ENCODE peak calls at places on chromosomes 11 and 22, in nine cellular contexts. N is A549, P is spleen, V is transverse colon, K is Peyer's patch, M is HCT116, Y is H1, G is IMR-90, B is body of pancreas. W is an unnamed sample.
A peak's percentile ranks its signal among the peaks of the same experiment; 100 is the strongest.

GRCh38 chr11:9263840-9264380 is 1.2 kb downstream of the DENND5A start:
- DNase-seq in Y (no peak), B (no peak), P (no peak), M (no peak), G (peak; percentile 30), K (no peak), V (no peak), N (peak; percentile 22), W (no peak)

GRCh38 chr11:32033491-32033890 is 57.4 kb upstream of the RCN1 start:
- DNase-seq in M (no peak), N (no peak), Y (no peak), V (no peak), P (no peak), K (no peak), B (no peak), G (peak; percentile 23), W (no peak)

GRCh38 chr22:21447694-21448402 is 19.3 kb upstream of the TMEM191C start:
- DNase-seq in V (no peak), M (no peak), P (peak; percentile 55), B (peak; percentile 83), N (peak; percentile 30), Y (no peak), G (no peak), K (no peak), W (no peak)

GRCh38 chr22:20918663-20919220 is 1.5 kb downstream of the CRKL start:
- DNase-seq in N (no peak), P (peak; percentile 51), G (no peak), V (no peak), B (no peak), K (no peak), Y (no peak), M (no peak), W (no peak)

GRCh38 chr11:76209956-76210885 is 3.9 kb upstream of the WNT11 start:
- DNase-seq in N (peak; percentile 52), P (peak; percentile 80), Y (no peak), K (peak; percentile 70), G (peak; percentile 74), M (no peak), V (peak; percentile 69), B (peak; percentile 72), W (no peak)

GRCh38 chr11:75467311-75467710 is 34.3 kb upstream of the KLHL35 start:
- DNase-seq in M (no peak), V (no peak), P (peak; percentile 70), N (no peak), G (no peak), Y (no peak), B (no peak), K (no peak), W (no peak)

GRCh38 chr11:78870655-78871054 is 296.0 kb upstream of the NARS2 start:
- DNase-seq in N (no peak), K (no peak), G (no peak), P (no peak), Y (no peak), M (no peak), V (no peak), B (no peak), W (no peak)

GRCh38 chr11:72856065-72856464 is 41.9 kb downstream of the ATG16L2 start:
- DNase-seq in Y (no peak), K (no peak), M (no peak), B (no peak), G (no peak), N (no peak), P (no peak), V (no peak), W (no peak)

GRCh38 chr11:17827006-17827405 is 92.4 kb downstream of the KCNC1 start:
- DNase-seq in M (no peak), Y (no peak), G (no peak), V (no peak), K (no peak), P (no peak), B (no peak), N (peak; percentile 12), W (no peak)

GRCh38 chr11:46378811-46379482 is 2.5 kb upstream of the MDK start:
- DNase-seq in P (peak; percentile 75), V (no peak), Y (no peak), B (no peak), K (no peak), G (no peak), N (no peak), M (no peak), W (no peak)

DNA sequence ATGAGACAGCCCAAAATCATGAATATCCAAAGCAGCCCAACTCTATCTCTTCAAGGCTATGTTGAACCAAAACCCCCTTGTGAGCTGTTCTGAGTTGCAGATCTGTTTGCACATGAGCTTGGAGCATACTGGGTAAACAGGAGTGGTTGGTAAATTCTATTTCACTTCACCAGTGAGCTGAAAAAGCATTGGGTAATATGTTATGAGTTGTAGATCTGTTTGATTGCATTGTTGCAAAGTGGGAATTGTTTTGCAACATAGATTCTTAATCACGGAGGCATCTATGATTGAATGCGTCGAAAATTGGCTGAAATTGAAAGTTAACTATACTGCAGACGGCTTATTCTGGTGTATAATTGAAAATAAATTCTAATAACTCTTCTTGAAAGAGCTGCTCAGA is 263.6 kb downstream of the NTM start:
- DNase-seq in M (no peak), N (no peak), B (no peak), Y (no peak), G (no peak), K (no peak), P (no peak), V (no peak), W (no peak)
- TF ChIP-seq POLR2A in M (no peak), N (no peak), B (no peak), Y (no peak), G (no peak), K (no peak), P (no peak), V (no peak), W (no peak)

GRCh38 chr22:45550891-45551290 is 48.2 kb downstream of the FBLN1 start:
- DNase-seq in N (no peak), G (no peak), B (no peak), K (peak; percentile 13), Y (no peak), V (no peak), M (no peak), P (no peak), W (no peak)
- H3K4me1 ChIP-seq in N (peaks cover 44% of the 10 kb centered on the region), G (peaks cover 44% of the 10 kb centered on the region), B (peaks cover 16% of the 10 kb centered on the region), K (no peaks in the 10 kb centered on the region), Y (no peaks in the 10 kb centered on the region), V (peaks cover 43% of the 10 kb centered on the region), M (peaks cover 35% of the 10 kb centered on the region), P (peaks cover 42% of the 10 kb centered on the region), W (peaks cover 58% of the 10 kb centered on the region)

GRCh38 chr11:67463680-67464410 is 5.2 kb downstream of the TMEM134 start:
- DNase-seq in Y (no peak), K (peak; percentile 91), N (peak; percentile 90), G (no peak), P (peak; percentile 92), B (peak; percentile 71), M (peak; percentile 73), V (peak; percentile 69), W (no peak)
- H3K4me3 ChIP-seq in Y (no peak overlapping the region), K (peak overlapping the region; percentile 70), N (peak overlapping the region; percentile 73), G (no peak overlapping the region), P (peak overlapping the region; percentile 57), B (no peak overlapping the region), M (peak overlapping the region; percentile 96), V (peak overlapping the region; percentile 31), W (peak overlapping the region; percentile 47)

DNA sequence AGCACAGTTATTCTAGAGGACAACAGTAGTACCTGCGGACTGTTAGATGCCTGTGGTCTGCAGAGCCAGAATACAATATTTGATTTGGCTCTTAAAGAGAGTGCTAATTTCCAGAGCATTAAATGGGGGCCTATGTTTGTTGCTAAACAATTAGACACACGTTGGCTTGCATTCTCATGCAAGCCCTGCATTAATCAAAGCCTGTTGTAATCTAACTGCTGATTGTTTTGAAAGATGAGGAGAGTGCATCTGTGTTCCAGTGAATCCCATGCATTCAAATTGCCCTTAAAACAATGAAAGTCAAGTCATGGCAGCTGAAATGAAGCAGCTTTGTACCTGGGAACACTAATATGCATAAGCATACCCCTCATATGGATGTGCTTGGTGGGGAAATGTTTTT is 419.4 kb downstream of the DYNC2H1 start:
- DNase-seq in M (no peak), V (no peak), Y (no peak), B (no peak), N (no peak), P (no peak), K (no peak), G (no peak), W (no peak)
- TF ChIP-seq POLR2A in M (no peak), V (no peak), Y (no peak), B (no peak), N (no peak), P (no peak), K (no peak), G (no peak), W (no peak)

GRCh38 chr22:46087336-46087690 is 63.0 kb upstream of the PPARA start:
- DNase-seq in N (no peak), Y (no peak), M (no peak), B (no peak), K (no peak), V (no peak), G (no peak), P (no peak), W (no peak)
- H3K4me1 ChIP-seq in N (peaks cover 84% of the 10 kb centered on the region), Y (no peaks in the 10 kb centered on the region), M (peaks cover 63% of the 10 kb centered on the region), B (peaks cover 100% of the 10 kb centered on the region), K (no peaks in the 10 kb centered on the region), V (peaks cover 92% of the 10 kb centered on the region), G (peaks cover 33% of the 10 kb centered on the region), P (peaks cover 100% of the 10 kb centered on the region), W (peaks cover 92% of the 10 kb centered on the region)

DNA sequence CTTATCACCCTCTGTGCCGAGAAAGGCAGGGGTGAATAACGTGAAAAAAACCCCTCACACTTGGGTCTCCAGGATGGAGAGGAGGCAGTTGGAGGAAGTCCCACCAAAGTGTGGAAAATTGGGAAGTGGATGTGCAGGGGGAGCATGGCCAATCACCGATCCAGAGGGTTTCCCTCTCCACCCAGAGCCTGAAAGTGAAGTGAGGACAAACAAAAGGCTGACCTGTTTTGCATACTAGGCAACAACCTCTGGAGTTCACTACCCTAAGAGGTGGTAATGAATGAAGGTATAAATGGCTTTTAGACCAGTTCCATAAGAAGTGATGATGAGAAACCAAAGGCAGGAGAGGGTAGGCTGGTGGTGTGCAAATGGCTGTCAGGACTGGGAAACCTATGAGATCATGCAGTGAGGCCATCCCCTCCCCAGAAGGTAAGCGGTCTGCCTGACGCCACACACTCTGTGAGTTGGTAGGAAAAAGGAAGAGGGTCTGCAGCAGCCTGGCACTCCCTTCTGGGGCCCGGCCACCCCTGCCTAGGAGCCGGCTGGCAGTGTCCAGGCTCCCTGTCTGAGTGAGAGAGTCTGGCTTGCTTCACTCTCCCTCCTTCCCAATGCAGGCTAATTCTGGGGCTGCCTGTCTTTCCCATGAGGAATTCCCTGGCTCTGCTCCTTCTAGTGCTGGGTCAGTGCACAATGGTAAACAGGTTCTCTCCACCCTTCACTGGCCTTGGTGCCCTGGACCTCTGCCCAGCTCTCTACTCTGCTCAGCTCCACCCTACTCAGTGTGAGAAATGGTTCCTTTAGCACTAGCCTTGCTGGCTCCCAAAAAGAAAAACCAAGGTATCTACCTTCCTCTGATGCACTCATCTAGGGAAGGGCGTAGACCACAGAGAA is 15.6 kb downstream of the TBC1D10A start:
- DNase-seq in G (peak; percentile 61), V (peak; percentile 80), N (no peak), Y (no peak), P (no peak), B (peak; percentile 89), K (no peak), M (no peak), W (no peak)
- H3K4me3 ChIP-seq in G (no peak overlapping the region), V (no peak overlapping the region), N (no peak overlapping the region), Y (no peak overlapping the region), P (no peak overlapping the region), B (no peak overlapping the region), K (no peak overlapping the region), M (peak overlapping the region; percentile 33), W (no peak overlapping the region)

W was measured in esophagus squamous epithelium.